ENCODE peak calls at places on chromosome 5, in four cellular contexts. H is K562, V is H1, I is HCT116. S is an unnamed sample.
A peak's percentile ranks its signal among the peaks of the same experiment; 100 is the strongest.

GRCh38 chr5:147310059-147310704 is 75.4 kb downstream of the STK32A start:
- DNase-seq in H (no peak), I (peak; percentile 76), V (no peak), S (no peak)

GRCh38 chr5:50751064-50751657 is 84.7 kb downstream of the PARP8 start:
- DNase-seq in I (peak; percentile 32), H (peak; percentile 36), V (no peak), S (peak; percentile 30)

GRCh38 chr5:19615661-19616060 is 372.3 kb downstream of the CDH18 start:
- DNase-seq in I (no peak), H (no peak), V (no peak), S (no peak)

GRCh38 chr5:71769265-71769664 is 50.2 kb downstream of the CARTPT start:
- DNase-seq in I (no peak), H (no peak), V (no peak), S (no peak)

GRCh38 chr5:164237531-164237930 is 732.1 kb downstream of the MAT2B start:
- DNase-seq in H (no peak), I (no peak), V (no peak), S (no peak)

GRCh38 chr5:110727025-110727314 is 499 bp upstream of the TMEM232 start:
- DNase-seq in H (peak; percentile 12), I (no peak), V (no peak), S (peak; percentile 8)

GRCh38 chr5:10563132-10563939 is 534 bp upstream of the ANKRD33B start:
- DNase-seq in I (no peak), H (no peak), V (no peak), S (no peak)

GRCh38 chr5:172901012-172901780 is 58.0 kb upstream of the RPL26L1 start:
- DNase-seq in H (peak; percentile 94), I (no peak), V (no peak), S (peak; percentile 22)

GRCh38 chr5:173302546-173303155 is 25.6 kb downstream of the STC2 start:
- DNase-seq in I (peak; percentile 68), H (peak; percentile 55), V (no peak), S (peak; percentile 44)

GRCh38 chr5:172436874-172437369 is 17.4 kb downstream of the SH3PXD2B start:
- DNase-seq in H (no peak), I (no peak), V (no peak), S (no peak)

GRCh38 chr5:61275841-61276240 is 56.2 kb upstream of the ZSWIM6 start:
- DNase-seq in I (no peak), H (peak; percentile 9), V (no peak), S (no peak)

GRCh38 chr5:173890195-173890951 is 2.2 kb downstream of the CPEB4 start:
- DNase-seq in I (no peak), V (no peak), H (peak; percentile 70), S (no peak)

GRCh38 chr5:68215888-68216736 is 556 bp downstream of the PIK3R1 start:
- DNase-seq in V (no peak), I (no peak), H (peak; percentile 67), S (peak; percentile 41)

GRCh38 chr5:8843766-8844165 is 702.1 kb downstream of the SEMA5A start:
- DNase-seq in V (no peak), H (no peak), I (no peak), S (no peak)

GRCh38 chr5:79074641-79075040 is 5.1 kb downstream of the BHMT2 start:
- DNase-seq in V (no peak), I (no peak), H (no peak), S (peak; percentile 31)

GRCh38 chr5:149904293-149904886 is 40.2 kb downstream of the PDE6A start:
- DNase-seq in I (no peak), V (no peak), H (peak; percentile 36), S (peak; percentile 51)

GRCh38 chr5:66138572-66139116 is 5.5 kb upstream of the SREK1 start:
- DNase-seq in H (peak; percentile 12), I (no peak), V (no peak), S (no peak)

GRCh38 chr5:7638456-7638855 is 212.5 kb downstream of the CFAP90 start:
- DNase-seq in I (no peak), H (no peak), V (no peak), S (no peak)

GRCh38 chr5:51380603-51381207 is 2.5 kb upstream of the ISL1 start:
- DNase-seq in I (no peak), H (peak; percentile 32), V (no peak), S (peak; percentile 6)

GRCh38 chr5:159971931-159972461 is 36.9 kb upstream of the TTC1 start:
- DNase-seq in V (no peak), I (no peak), H (no peak), S (no peak)

GRCh38 chr5:165779505-165779904 is 2274.1 kb downstream of the MAT2B start:
- DNase-seq in I (no peak), H (no peak), V (no peak), S (no peak)

GRCh38 chr5:2194949-2195348 is 312.2 kb upstream of the IRX4 start:
- DNase-seq in V (no peak), I (no peak), H (no peak), S (no peak)

GRCh38 chr5:2193923-2194555 is 311.3 kb upstream of the IRX4 start:
- DNase-seq in V (no peak), H (no peak), I (no peak), S (no peak)

GRCh38 chr5:2196989-2197531 is 314.3 kb upstream of the IRX4 start:
- DNase-seq in I (no peak), V (no peak), H (no peak), S (no peak)

GRCh38 chr5:2193142-2193922 is 310.6 kb upstream of the IRX4 start:
- DNase-seq in V (no peak), I (no peak), H (no peak), S (no peak)

DNA sequence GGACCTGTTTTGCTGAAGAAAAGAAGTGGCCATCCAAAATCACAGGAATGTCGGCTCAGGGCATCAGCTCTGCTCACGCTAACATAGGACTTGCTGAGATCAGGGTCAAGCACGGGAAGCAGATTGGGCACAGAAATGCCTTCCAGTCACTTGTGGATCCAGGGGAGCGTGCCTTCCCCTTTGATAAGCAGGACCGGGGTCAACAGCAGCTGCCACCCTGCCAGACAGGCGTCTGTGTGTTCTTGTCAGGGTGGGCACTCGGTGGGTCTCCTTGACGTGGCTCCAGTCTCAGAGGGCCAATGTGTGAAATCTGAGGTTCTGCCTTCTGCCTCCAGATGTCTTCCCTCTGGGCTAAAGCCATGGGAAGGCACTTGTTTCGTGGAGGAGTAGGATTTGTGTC is 313.7 kb upstream of the IRX4 start:
- DNase-seq in H (no peak), V (no peak), I (no peak), S (no peak)
- TF ChIP-seq SRF in H (no peak), V (no peak), I (no peak), S (no peak)

DNA sequence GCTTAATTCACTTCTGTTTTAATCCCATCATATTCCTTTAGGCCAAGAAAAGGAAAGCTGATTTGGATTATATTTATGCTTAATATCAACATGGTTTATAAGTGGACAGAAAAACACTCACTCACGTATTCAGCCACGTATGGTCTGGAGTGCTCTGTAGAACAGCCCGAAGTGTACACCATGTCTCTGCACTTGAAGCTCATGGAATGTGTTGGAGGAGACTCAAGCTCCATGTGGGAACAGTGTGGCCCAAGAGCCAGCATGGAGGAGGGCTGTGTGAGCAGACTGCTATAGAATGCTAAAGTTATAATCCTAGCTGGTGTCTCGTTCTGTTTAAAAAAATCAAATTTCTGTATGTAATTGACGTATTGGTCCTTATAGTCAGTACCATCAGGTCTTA is 32.9 kb downstream of the OTULINL start:
- DNase-seq in H (no peak), I (no peak), V (no peak), S (no peak)
- TF ChIP-seq SRF in H (no peak), I (no peak), V (no peak), S (no peak)

DNA sequence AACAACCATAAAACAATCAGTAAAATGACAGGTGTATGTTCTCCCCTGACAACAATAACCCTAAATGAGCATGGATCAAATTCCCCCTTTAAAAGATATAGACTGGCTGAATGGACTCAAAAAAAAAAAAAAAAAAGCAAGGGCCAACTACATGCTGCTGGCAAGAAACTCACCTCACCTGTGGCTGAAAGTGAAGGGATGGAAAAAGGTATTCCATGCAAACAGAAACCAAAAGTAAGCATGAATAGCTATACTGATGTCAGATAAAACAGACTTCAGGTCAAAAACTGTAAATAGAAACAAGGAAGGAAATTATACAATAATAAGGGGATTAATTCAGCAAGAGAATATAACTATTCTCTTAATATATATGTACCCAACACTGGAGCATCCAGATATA is 54.2 kb upstream of the SSBP2 start:
- DNase-seq in H (no peak), I (no peak), V (no peak), S (no peak)
- TF ChIP-seq SRF in H (no peak), I (no peak), V (no peak), S (no peak)

GRCh38 chr5:94870496-94871214 is 252.2 kb downstream of the SLF1 start:
- DNase-seq in H (peak; percentile 46), V (no peak), I (no peak), S (peak; percentile 6)

GRCh38 chr5:94872526-94872925 is 254.1 kb downstream of the SLF1 start:
- DNase-seq in V (no peak), H (no peak), I (no peak), S (no peak)
- TF ChIP-seq SRF in V (no peak), H (no peak), I (no peak), S (no peak)

S was measured in HepG2.